ENCODE peak calls at places on chromosomes 6 and 20, in five cellular contexts. One of them, this sample, is unnamed.

GRCh38 chr6:6781877-6782236 is 193.3 kb downstream of the LY86 start:
- DNase-seq in Panc1: no peak
- DNase-seq in NCI-H460: no peak
- DNase-seq in OCI-LY7: no peak
- DNase-seq in WTC11: no peak
- DNase-seq in this sample: no peak

GRCh38 chr6:140979642-140980091 is 1153.1 kb upstream of the GJE1 start:
- DNase-seq in OCI-LY7: no peak
- DNase-seq in NCI-H460: no peak
- DNase-seq in Panc1: no peak
- DNase-seq in WTC11: no peak
- DNase-seq in this sample: no peak

GRCh38 chr20:44966030-44966961 is at the start of gene STK4:
- DNase-seq in Panc1: peak; percentile 69
- DNase-seq in OCI-LY7: peak; percentile 98
- DNase-seq in NCI-H460: peak; percentile 91
- DNase-seq in WTC11: peak; percentile 96
- DNase-seq in this sample: peak; percentile 96

GRCh38 chr20:12207875-12208274 is 290.2 kb downstream of the BTBD3 start:
- DNase-seq in NCI-H460: no peak
- DNase-seq in Panc1: no peak
- DNase-seq in WTC11: peak; percentile 56
- DNase-seq in OCI-LY7: peak; percentile 4
- DNase-seq in this sample: peak; percentile 39

GRCh38 chr6:136117081-136117480 is 133.0 kb downstream of the MTFR2 start:
- DNase-seq in OCI-LY7: no peak
- DNase-seq in NCI-H460: no peak
- DNase-seq in WTC11: no peak
- DNase-seq in Panc1: no peak
- DNase-seq in this sample: no peak

GRCh38 chr6:41022294-41022693 is 16.7 kb downstream of the UNC5CL start:
- DNase-seq in WTC11: no peak
- DNase-seq in OCI-LY7: no peak
- DNase-seq in Panc1: no peak
- DNase-seq in NCI-H460: no peak
- DNase-seq in this sample: no peak

GRCh38 chr20:51360451-51361230 is 181.9 kb downstream of the NFATC2 start:
- DNase-seq in Panc1: peak; percentile 64
- DNase-seq in WTC11: no peak
- DNase-seq in OCI-LY7: no peak
- DNase-seq in NCI-H460: no peak
- DNase-seq in this sample: no peak

GRCh38 chr20:1648101-1648500 is 9.5 kb downstream of the SIRPG start:
- DNase-seq in Panc1: no peak
- DNase-seq in OCI-LY7: no peak
- DNase-seq in NCI-H460: no peak
- DNase-seq in WTC11: no peak
- DNase-seq in this sample: no peak

GRCh38 chr6:136471372-136471771 is 78.8 kb downstream of the MAP7 start:
- DNase-seq in NCI-H460: no peak
- DNase-seq in OCI-LY7: no peak
- DNase-seq in WTC11: no peak
- DNase-seq in Panc1: no peak
- DNase-seq in this sample: no peak

This sample was measured in NT2/D1.